ENCODE peak calls at places on chromosomes 13 and 19, in eight cellular contexts. U is posterior vena cava; M is stimulated activated CD4-positive, alpha-beta T cell treated with anti-CD3 and anti-CD28 coated beads, Interleukin-15, amount 100 ng/mL, for 1 hour; I is uterus; T is T-helper 1 cell; H is caudate nucleus; L is left lobe of liver; Q is HT1080. N is an unnamed sample.

GRCh38 chr13:95485045-95485517 is 67.4 kb upstream of the CLDN10 start:
- DNase-seq in L (no peak), I (no peak), M (no peak), U (no peak), T (no peak), Q (peak; percentile 75), H (no peak), N (no peak)

GRCh38 chr19:48248081-48248833 is 7.5 kb downstream of the CARD8 start:
- DNase-seq in M (no peak), I (no peak), H (no peak), U (no peak), Q (no peak), T (no peak), L (no peak), N (no peak)

GRCh38 chr19:30256510-30256850 is 115.7 kb upstream of the ZNF536 start:
- DNase-seq in H (no peak), M (no peak), T (no peak), I (no peak), L (no peak), U (no peak), Q (no peak), N (no peak)

GRCh38 chr19:9309974-9310446 is 372 bp upstream of the ZNF699 start:
- DNase-seq in Q (no peak), U (peak; percentile 97), M (peak; percentile 73), I (peak; percentile 94), L (no peak), T (no peak), H (peak; percentile 93), N (peak; percentile 75)

GRCh38 chr19:17975032-17975431 is 8.1 kb downstream of the KCNN1 start:
- DNase-seq in L (no peak), T (no peak), Q (no peak), H (no peak), M (no peak), I (no peak), U (no peak), N (no peak)

GRCh38 chr19:1567116-1567847 is 843 bp downstream of the MEX3D start:
- DNase-seq in T (no peak), L (no peak), M (no peak), I (peak; percentile 43), Q (no peak), H (peak; percentile 41), U (no peak), N (no peak)

GRCh38 chr13:20828540-20829364 is 55.0 kb upstream of the EEF1AKMT1 start:
- DNase-seq in M (no peak), L (no peak), H (no peak), Q (peak; percentile 67), U (no peak), I (no peak), T (no peak), N (no peak)

GRCh38 chr19:5338661-5339469 is 1.7 kb downstream of the PTPRS start:
- DNase-seq in Q (no peak), U (no peak), L (no peak), M (no peak), I (no peak), H (no peak), T (no peak), N (peak; percentile 63)

GRCh38 chr13:96090240-96091101 is 564 bp downstream of the HS6ST3 start:
- DNase-seq in L (peak; percentile 43), T (no peak), H (no peak), U (no peak), I (no peak), M (no peak), Q (no peak), N (peak; percentile 41)

GRCh38 chr13:46578590-46578975 is 25.6 kb downstream of the LRCH1 start:
- DNase-seq in T (no peak), U (no peak), Q (no peak), L (no peak), I (no peak), M (no peak), H (no peak), N (no peak)

GRCh38 chr19:6489278-6490061 is 7.9 kb upstream of the DENND1C start:
- DNase-seq in L (no peak), U (no peak), M (no peak), T (no peak), H (peak; percentile 51), Q (no peak), I (no peak), N (no peak)